ENCODE peak calls at places on chromosomes 4 and X, in seven cellular contexts. E, J, G, D, B, Y and F are unnamed samples.

GRCh38 chrX:53354669-53355068 is 67.8 kb downstream of the SMC1A start:
- DNase-seq in E (no peak), J (no peak), G (no peak), D (no peak), B (no peak), Y (no peak), F (no peak)

GRCh38 chrX:117196481-117196880 is 733.7 kb upstream of the CT83 start:
- DNase-seq in E (no peak), J (no peak), G (no peak), D (no peak), B (no peak), Y (no peak), F (no peak)

GRCh38 chr4:15004701-15005301 is 2.5 kb downstream of the CPEB2 start:
- DNase-seq in E (no peak), J (peak; percentile 76), G (peak; percentile 92), D (peak; percentile 24), B (peak; percentile 21), Y (peak; percentile 34), F (peak; percentile 58)

GRCh38 chr4:183158062-183158461 is 59.0 kb downstream of the WWC2 start:
- DNase-seq in E (no peak), J (no peak), G (no peak), D (no peak), B (no peak), Y (peak; percentile 65), F (no peak)

GRCh38 chr4:94757192-94758140 is at the start of gene BMPR1B:
- DNase-seq in E (no peak), J (no peak), G (peak; percentile 46), D (no peak), B (peak; percentile 40), Y (peak; percentile 51), F (no peak)

GRCh38 chrX:149950681-149951080 is 12.4 kb upstream of the EOLA2 start:
- DNase-seq in E (no peak), J (peak; percentile 21), G (no peak), D (no peak), B (peak; percentile 56), Y (peak; percentile 43), F (peak; percentile 21)

GRCh38 chrX:111743316-111743715 is 62.3 kb downstream of the ALG13 start:
- DNase-seq in E (no peak), J (no peak), G (no peak), D (no peak), B (no peak), Y (no peak), F (no peak)

GRCh38 chr4:97720869-97721432 is 422.3 kb downstream of the STPG2 start:
- DNase-seq in E (no peak), J (no peak), G (no peak), D (no peak), B (no peak), Y (no peak), F (peak; percentile 9)

GRCh38 chr4:114964016-114964415 is 149.4 kb downstream of the NDST4 start:
- DNase-seq in E (no peak), J (no peak), G (no peak), D (no peak), B (no peak), Y (no peak), F (no peak)

GRCh38 chrX:150084474-150085229 is 146.4 kb upstream of the EOLA2 start:
- DNase-seq in E (no peak), J (no peak), G (no peak), D (no peak), B (peak; percentile 36), Y (no peak), F (no peak)